ENCODE peak calls at places on chromosome 12, in four cellular contexts. V, N, B and D are unnamed samples.

GRCh38 chr12:29070309-29070708 is 78.8 kb upstream of the FAR2 start:
- DNase-seq in B (no peak), V (no peak), N (no peak), D (no peak)

GRCh38 chr12:104816845-104817503 is 141.1 kb downstream of the SLC41A2 start:
- DNase-seq in N (no peak), V (no peak), B (no peak), D (no peak)

GRCh38 chr12:112839386-112839972 is 47.9 kb downstream of the RPH3A start:
- DNase-seq in V (peak; percentile 86), B (peak; percentile 92), N (no peak), D (no peak)

GRCh38 chr12:80607361-80608135 is 99.9 kb upstream of the MYF6 start:
- DNase-seq in B (no peak), V (no peak), N (no peak), D (no peak)

GRCh38 chr12:34602213-34602940 is 580.1 kb downstream of the ALG10 start:
- DNase-seq in B (no peak), N (no peak), V (no peak), D (no peak)

GRCh38 chr12:113162102-113163029 is 12.8 kb downstream of the CFAP73 start:
- DNase-seq in V (peak; percentile 46), N (no peak), B (no peak), D (no peak)

GRCh38 chr12:6229224-6229748 is 29.1 kb downstream of the CD9 start:
- DNase-seq in B (no peak), N (no peak), V (no peak), D (no peak)

GRCh38 chr12:126847005-126847629 is 1419.9 kb upstream of the TMEM132C start:
- DNase-seq in N (no peak), V (no peak), B (no peak), D (no peak)

GRCh38 chr12:128551266-128552025 is 272.3 kb downstream of the SLC15A4 start:
- DNase-seq in V (no peak), B (no peak), N (no peak), D (no peak)

GRCh38 chr12:121064116-121064515 is 25.1 kb upstream of the OASL start:
- DNase-seq in B (no peak), V (no peak), N (no peak), D (no peak)

GRCh38 chr12:49621651-49622500 is 1.5 kb upstream of the PRPF40B start:
- DNase-seq in B (no peak), N (no peak), V (no peak), D (peak; percentile 31)

GRCh38 chr12:3421599-3421998 is 69.4 kb upstream of the PRMT8 start:
- DNase-seq in V (no peak), B (no peak), N (no peak), D (no peak)

GRCh38 chr12:72282721-72283120 is 10.6 kb downstream of the TRHDE start:
- DNase-seq in N (no peak), B (no peak), V (peak; percentile 33), D (no peak)

GRCh38 chr12:110135012-110135411 is 10.9 kb downstream of the IFT81 start:
- DNase-seq in N (no peak), V (peak; percentile 44), B (peak; percentile 76), D (no peak)

GRCh38 chr12:84814664-84815245 is 97.8 kb downstream of the SLC6A15 start:
- DNase-seq in B (peak; percentile 48), N (no peak), V (no peak), D (no peak)

GRCh38 chr12:122130150-122130549 is 43.9 kb downstream of the IL31 start:
- DNase-seq in V (no peak), N (peak; percentile 45), B (peak; percentile 31), D (no peak)

GRCh38 chr12:114209852-114210251 is 196.1 kb downstream of the TBX5 start:
- DNase-seq in B (no peak), V (no peak), N (no peak), D (no peak)

GRCh38 chr12:55816876-55817351 is 610 bp downstream of the SARNP start:
- DNase-seq in N (no peak), B (no peak), V (peak; percentile 42), D (no peak)

GRCh38 chr12:51077930-51078329 is 5.5 kb downstream of the CSRNP2 start:
- DNase-seq in V (no peak), N (no peak), B (peak; percentile 26), D (no peak)

GRCh38 chr12:1760566-1761382 is 59.6 kb upstream of the LRTM2 start:
- DNase-seq in B (peak; percentile 29), N (no peak), V (peak; percentile 50), D (no peak)

GRCh38 chr12:26017484-26018211 is 59.2 kb downstream of the RASSF8 start:
- DNase-seq in B (peak; percentile 54), V (peak; percentile 50), N (no peak), D (peak; percentile 30)
- TF ChIP-seq CTCF in B (peak; percentile 65), V (peak; percentile 65), N (peak; percentile 57), D (peak; percentile 43)

DNA sequence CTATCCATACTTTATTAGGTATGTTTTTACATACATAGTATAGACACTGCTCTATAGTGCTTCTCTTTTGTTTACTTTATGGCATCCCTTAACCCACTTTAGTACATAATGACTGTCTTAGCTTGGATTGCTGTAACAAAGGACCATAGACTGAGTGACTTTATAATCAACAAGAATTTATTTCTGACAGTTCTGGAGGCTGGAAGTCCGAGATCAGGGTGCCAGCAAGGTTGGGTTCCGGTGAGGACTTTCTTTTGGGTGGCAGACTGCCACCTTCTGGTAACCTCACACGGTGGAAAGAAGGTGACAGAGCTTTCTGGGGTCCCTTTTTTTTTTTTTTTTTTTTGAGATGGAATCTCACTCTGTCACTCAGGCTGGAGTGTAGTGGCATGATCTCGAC is 48.6 kb upstream of the PPM1H start:
- DNase-seq in N (no peak), B (no peak), V (no peak), D (peak; percentile 1)
- TF ChIP-seq CTCF in N (no peak), B (no peak), V (no peak), D (no peak)

GRCh38 chr12:129665414-129665813 is 238.4 kb downstream of the TMEM132D start:
- DNase-seq in B (no peak), N (no peak), V (no peak), D (no peak)
- TF ChIP-seq CTCF in B (no peak), N (no peak), V (no peak), D (no peak)

GRCh38 chr12:52443966-52444365 is 8.0 kb downstream of the KRT6B start:
- DNase-seq in N (no peak), B (no peak), V (no peak), D (no peak)

GRCh38 chr12:52445876-52446275 is 6.1 kb downstream of the KRT6B start:
- DNase-seq in N (no peak), B (no peak), V (no peak), D (no peak)

GRCh38 chr12:52442600-52443061 is 8.5 kb upstream of the KRT75 start:
- DNase-seq in N (no peak), V (peak; percentile 95), B (peak; percentile 49), D (no peak)

GRCh38 chr12:52446346-52447045 is 5.5 kb downstream of the KRT6B start:
- DNase-seq in N (no peak), B (no peak), V (no peak), D (no peak)

DNA sequence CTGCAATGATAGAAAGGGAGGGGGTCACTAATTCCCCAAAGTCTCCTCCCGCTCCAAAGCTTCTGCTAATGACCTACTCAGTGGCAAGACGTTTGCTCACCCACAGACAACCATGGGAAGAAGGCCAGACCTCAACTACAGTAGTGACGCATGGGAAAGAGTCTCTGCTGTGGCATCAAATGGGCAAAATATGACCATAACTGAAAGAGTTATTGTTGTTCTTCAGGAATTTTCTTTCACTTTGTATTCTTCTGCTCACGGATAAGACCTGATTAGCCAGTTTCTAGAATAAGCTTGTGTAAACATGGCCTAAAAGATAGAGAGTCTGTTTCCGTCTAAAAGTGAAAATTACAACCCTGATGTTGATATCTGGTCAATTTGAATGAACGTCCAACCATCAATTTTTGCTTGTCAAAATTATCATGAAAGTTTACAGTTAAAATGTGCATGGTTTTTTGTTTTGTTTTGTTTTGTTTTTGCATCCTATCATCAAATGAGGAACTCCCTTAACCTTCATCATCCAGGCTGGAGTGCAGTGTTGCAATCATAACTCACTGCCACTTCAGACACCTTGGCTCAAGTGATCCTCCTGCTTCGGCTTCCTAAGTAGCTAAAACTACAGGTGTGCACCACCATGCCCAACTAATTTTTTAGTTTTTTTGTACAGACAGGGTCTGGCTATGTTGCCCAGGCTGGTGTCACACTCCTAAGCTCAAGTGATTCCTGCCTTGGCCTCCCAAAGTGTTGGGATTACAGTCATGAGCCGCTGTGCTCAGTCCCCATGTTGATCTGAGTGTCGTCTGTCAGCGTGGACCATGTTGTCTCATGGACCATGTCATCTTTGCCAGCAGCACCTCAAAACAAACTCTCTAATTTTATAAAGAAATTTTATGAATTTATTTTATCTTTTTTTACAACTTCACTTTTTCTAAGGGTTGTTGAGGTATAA is 7.0 kb downstream of the KRT6B start:
- DNase-seq in N (no peak), V (no peak), B (no peak), D (no peak)
- TF ChIP-seq CTCF in N (no peak), V (no peak), B (no peak), D (no peak)